ENCODE peak calls at places on chromosome 18, in nine cellular contexts. R, S, Q, W, U, J, X, G and M are unnamed samples.

GRCh38 chr18:50518787-50519520 is 40.9 kb upstream of the MAPK4 start:
- DNase-seq in R (no peak), S (no peak), Q (no peak), W (no peak), U (peak; percentile 1), J (no peak), X (no peak), G (no peak), M (peak; percentile 23)

GRCh38 chr18:35933982-35934381 is 38.5 kb upstream of the RMP24 start:
- DNase-seq in R (no peak), S (no peak), Q (no peak), W (no peak), U (peak; percentile 34), J (no peak), X (peak; percentile 39), G (no peak), M (no peak)

GRCh38 chr18:56889621-56890020 is 238.5 kb downstream of the WDR7 start:
- DNase-seq in R (no peak), S (no peak), Q (no peak), W (no peak), U (no peak), J (no peak), X (no peak), G (no peak), M (no peak)

GRCh38 chr18:52536039-52536438 is 196.0 kb downstream of the DCC start:
- DNase-seq in R (no peak), S (no peak), Q (no peak), W (no peak), U (no peak), J (no peak), X (no peak), G (no peak), M (no peak)

GRCh38 chr18:3511980-3512379 is 62.0 kb downstream of the TGIF1 start:
- DNase-seq in R (no peak), S (no peak), Q (no peak), W (peak; percentile 37), U (peak; percentile 81), J (peak; percentile 80), X (no peak), G (no peak), M (no peak)

GRCh38 chr18:8401606-8402005 is 207.6 kb upstream of the RAB12 start:
- DNase-seq in R (no peak), S (no peak), Q (no peak), W (no peak), U (no peak), J (no peak), X (no peak), G (no peak), M (no peak)

GRCh38 chr18:45275367-45276113 is 339.7 kb upstream of the SLC14A2 start:
- DNase-seq in R (peak; percentile 23), S (no peak), Q (peak; percentile 29), W (no peak), U (no peak), J (no peak), X (no peak), G (no peak), M (no peak)

GRCh38 chr18:38951633-38952032 is 1386.0 kb upstream of the CELF4 start:
- DNase-seq in R (no peak), S (no peak), Q (no peak), W (no peak), U (no peak), J (no peak), X (no peak), G (no peak), M (no peak)

GRCh38 chr18:10460414-10461018 is 6.1 kb downstream of the APCDD1 start:
- DNase-seq in R (no peak), S (no peak), Q (no peak), W (no peak), U (no peak), J (no peak), X (no peak), G (no peak), M (no peak)

GRCh38 chr18:58962331-58962730 is 97.7 kb downstream of the ZNF532 start:
- DNase-seq in R (no peak), S (no peak), Q (no peak), W (no peak), U (no peak), J (no peak), X (no peak), G (no peak), M (peak; percentile 74)

GRCh38 chr18:34639662-34640061 is 70.4 kb upstream of the DTNA start:
- DNase-seq in R (no peak), S (no peak), Q (no peak), W (no peak), U (no peak), J (no peak), X (no peak), G (no peak), M (no peak)

GRCh38 chr18:67513285-67513684 is 3.2 kb downstream of the DSEL start:
- DNase-seq in R (no peak), S (no peak), Q (no peak), W (no peak), U (no peak), J (no peak), X (peak; percentile 8), G (no peak), M (no peak)

GRCh38 chr18:49020621-49021021 is 69.9 kb upstream of the SMAD7 start:
- DNase-seq in R (no peak), S (peak; percentile 47), Q (no peak), W (no peak), U (no peak), J (peak; percentile 87), X (peak; percentile 5), G (no peak), M (no peak)

GRCh38 chr18:49020129-49020528 is 69.4 kb upstream of the SMAD7 start:
- DNase-seq in R (no peak), S (peak; percentile 58), Q (no peak), W (no peak), U (no peak), J (no peak), X (peak; percentile 8), G (no peak), M (no peak)

GRCh38 chr18:49022311-49023280 is 71.8 kb upstream of the SMAD7 start:
- DNase-seq in R (no peak), S (peak; percentile 59), Q (no peak), W (no peak), U (no peak), J (no peak), X (peak; percentile 6), G (no peak), M (no peak)

GRCh38 chr18:49021076-49021432 is 70.3 kb upstream of the SMAD7 start:
- DNase-seq in R (no peak), S (peak; percentile 60), Q (no peak), W (no peak), U (no peak), J (no peak), X (peak; percentile 9), G (no peak), M (no peak)

GRCh38 chr18:49021433-49022129 is 70.8 kb upstream of the SMAD7 start:
- DNase-seq in R (peak; percentile 66), S (peak; percentile 69), Q (peak; percentile 41), W (peak; percentile 78), U (peak; percentile 72), J (peak; percentile 91), X (peak; percentile 91), G (peak; percentile 35), M (peak; percentile 64)
- TF ChIP-seq CTCF in R (peak; percentile 72), S (peak; percentile 55), Q (peak; percentile 58), W (peak; percentile 68), U (peak; percentile 33), J (peak; percentile 45), X (peak; percentile 94), G (no peak), M (peak; percentile 48)

GRCh38 chr18:11963991-11964484 is 17.3 kb upstream of the IMPA2 start:
- DNase-seq in R (no peak), S (no peak), Q (no peak), W (no peak), U (no peak), J (peak; percentile 91), X (peak; percentile 31), G (no peak), M (no peak)
- TF ChIP-seq CTCF in R (peak; percentile 6), S (no peak), Q (peak; percentile 21), W (no peak), U (no peak), J (peak; percentile 16), X (peak; percentile 49), G (no peak), M (no peak)

GRCh38 chr18:49162226-49162848 is 211.6 kb upstream of the SMAD7 start:
- DNase-seq in R (no peak), S (no peak), Q (peak; percentile 7), W (no peak), U (no peak), J (no peak), X (no peak), G (no peak), M (no peak)
- TF ChIP-seq CTCF in R (peak; percentile 48), S (no peak), Q (no peak), W (no peak), U (no peak), J (no peak), X (no peak), G (no peak), M (no peak)

GRCh38 chr18:46518438-46518837 is 138.6 kb downstream of the LOXHD1 start:
- DNase-seq in R (no peak), S (no peak), Q (peak; percentile 40), W (no peak), U (peak; percentile 7), J (no peak), X (peak; percentile 77), G (no peak), M (peak; percentile 46)
- TF ChIP-seq CTCF in R (no peak), S (peak; percentile 24), Q (no peak), W (no peak), U (peak; percentile 26), J (no peak), X (peak; percentile 78), G (no peak), M (no peak)